ENCODE peak calls at places on chromosomes 13 and 19, in five cellular contexts. One of them, this sample, is unnamed.

GRCh38 chr13:33426131-33426530 is 140.6 kb upstream of the STARD13 start:
- DNase-seq in gastrocnemius medialis: no peak
- DNase-seq in HCT116: no peak
- DNase-seq in Peyer's patch: no peak
- DNase-seq in AG09319: no peak
- DNase-seq in this sample: no peak

GRCh38 chr13:68439821-68440220 is 1209.7 kb upstream of the PCDH9 start:
- DNase-seq in gastrocnemius medialis: no peak
- DNase-seq in HCT116: no peak
- DNase-seq in Peyer's patch: no peak
- DNase-seq in AG09319: no peak
- DNase-seq in this sample: no peak

GRCh38 chr19:756232-756631 is 5.3 kb downstream of the MISP start:
- DNase-seq in gastrocnemius medialis: no peak
- DNase-seq in HCT116: peak
- DNase-seq in Peyer's patch: no peak
- DNase-seq in AG09319: no peak
- DNase-seq in this sample: no peak

GRCh38 chr19:13079542-13079986 is 23.1 kb downstream of the LYL1 start:
- DNase-seq in gastrocnemius medialis: no peak
- DNase-seq in HCT116: no peak
- DNase-seq in Peyer's patch: peak
- DNase-seq in AG09319: peak
- DNase-seq in this sample: no peak

GRCh38 chr19:911197-912033 is 1.6 kb downstream of the R3HDM4 start:
- DNase-seq in gastrocnemius medialis: no peak
- DNase-seq in HCT116: no peak
- DNase-seq in Peyer's patch: no peak
- DNase-seq in AG09319: no peak
- DNase-seq in this sample: no peak

GRCh38 chr19:17312481-17313113 is 3.2 kb downstream of the DDA1 start:
- DNase-seq in gastrocnemius medialis: no peak
- DNase-seq in HCT116: no peak
- DNase-seq in Peyer's patch: no peak
- DNase-seq in AG09319: no peak
- DNase-seq in this sample: no peak

GRCh38 chr19:40623403-40624239 is 22.5 kb downstream of the LTBP4 start:
- DNase-seq in gastrocnemius medialis: no peak
- DNase-seq in HCT116: peak
- DNase-seq in Peyer's patch: peak
- DNase-seq in AG09319: no peak
- DNase-seq in this sample: no peak

GRCh38 chr13:113015826-113016525 is 47.0 kb downstream of the MCF2L start:
- DNase-seq in gastrocnemius medialis: no peak
- DNase-seq in HCT116: no peak
- DNase-seq in Peyer's patch: no peak
- DNase-seq in AG09319: no peak
- DNase-seq in this sample: no peak

GRCh38 chr13:97975851-97976550 is 22.5 kb downstream of the IPO5 start:
- DNase-seq in gastrocnemius medialis: peak
- DNase-seq in HCT116: peak
- DNase-seq in Peyer's patch: peak
- DNase-seq in AG09319: peak
- DNase-seq in this sample: peak

GRCh38 chr19:35471946-35472345 is 18.3 kb downstream of the KRTDAP start:
- DNase-seq in gastrocnemius medialis: no peak
- DNase-seq in HCT116: no peak
- DNase-seq in Peyer's patch: no peak
- DNase-seq in AG09319: no peak
- DNase-seq in this sample: no peak

GRCh38 chr19:35474104-35474503 is 16.2 kb downstream of the KRTDAP start:
- DNase-seq in gastrocnemius medialis: no peak
- DNase-seq in HCT116: no peak
- DNase-seq in Peyer's patch: no peak
- DNase-seq in AG09319: no peak
- DNase-seq in this sample: no peak

GRCh38 chr19:35478794-35479193 is 11.5 kb downstream of the KRTDAP start:
- DNase-seq in gastrocnemius medialis: no peak
- DNase-seq in HCT116: no peak
- DNase-seq in Peyer's patch: no peak
- DNase-seq in AG09319: no peak
- DNase-seq in this sample: no peak

GRCh38 chr19:35479278-35479677 is 11.0 kb downstream of the KRTDAP start:
- DNase-seq in gastrocnemius medialis: no peak
- DNase-seq in HCT116: no peak
- DNase-seq in Peyer's patch: no peak
- DNase-seq in AG09319: no peak
- DNase-seq in this sample: no peak

GRCh38 chr19:35476149-35476548 is 14.1 kb downstream of the KRTDAP start:
- DNase-seq in gastrocnemius medialis: no peak
- DNase-seq in HCT116: peak
- DNase-seq in Peyer's patch: no peak
- DNase-seq in AG09319: no peak
- DNase-seq in this sample: no peak
- TF ChIP-seq CTCF in gastrocnemius medialis: no peak
- TF ChIP-seq CTCF in HCT116: peak
- TF ChIP-seq CTCF in Peyer's patch: peak
- TF ChIP-seq CTCF in AG09319: no peak
- TF ChIP-seq CTCF in this sample: peak

DNA sequence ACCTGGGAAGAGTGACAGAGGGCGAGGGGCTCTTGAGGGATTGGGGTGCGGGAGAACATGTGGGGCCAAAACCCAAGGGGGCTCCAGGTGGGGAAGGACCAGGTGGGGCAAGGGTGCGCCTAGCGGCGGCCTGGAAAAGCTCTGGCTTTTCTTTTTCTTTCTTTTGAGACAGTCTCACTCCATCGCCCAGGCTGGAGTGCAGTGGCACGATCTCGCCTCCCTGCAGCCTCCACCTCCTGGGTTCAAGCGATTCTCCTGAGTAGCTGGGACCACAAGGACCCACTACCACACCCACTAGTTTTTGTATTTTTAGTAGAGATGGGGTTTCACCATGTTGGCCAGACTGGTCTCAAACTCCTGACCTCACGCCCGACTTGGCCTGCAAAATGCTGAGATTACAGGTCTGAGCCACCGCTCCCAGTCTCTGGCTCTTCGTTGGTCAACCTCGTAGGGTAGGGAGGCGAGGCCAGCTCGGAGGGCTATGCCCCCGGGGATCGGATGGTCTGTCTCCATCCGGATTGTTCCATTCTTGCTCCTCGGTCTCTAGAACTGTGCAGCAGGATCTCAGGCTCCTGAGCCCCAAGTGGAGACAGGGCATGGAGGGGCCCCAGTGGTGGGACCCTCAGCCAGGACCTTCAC is 3.7 kb downstream of the GADD45B start:
- DNase-seq in gastrocnemius medialis: no peak
- DNase-seq in HCT116: no peak
- DNase-seq in Peyer's patch: no peak
- DNase-seq in AG09319: no peak
- DNase-seq in this sample: no peak
- TF ChIP-seq CTCF in gastrocnemius medialis: no peak
- TF ChIP-seq CTCF in HCT116: no peak
- TF ChIP-seq CTCF in Peyer's patch: peak
- TF ChIP-seq CTCF in AG09319: no peak
- TF ChIP-seq CTCF in this sample: peak

GRCh38 chr19:44752816-44753618 is 4.5 kb downstream of the BCL3 start:
- DNase-seq in gastrocnemius medialis: peak
- DNase-seq in HCT116: no peak
- DNase-seq in Peyer's patch: peak
- DNase-seq in AG09319: peak
- DNase-seq in this sample: no peak
- TF ChIP-seq CTCF in gastrocnemius medialis: no peak
- TF ChIP-seq CTCF in HCT116: peak
- TF ChIP-seq CTCF in Peyer's patch: peak
- TF ChIP-seq CTCF in AG09319: no peak
- TF ChIP-seq CTCF in this sample: peak

GRCh38 chr19:29245221-29245620 is 32.3 kb upstream of the UQCRFS1 start:
- DNase-seq in gastrocnemius medialis: no peak
- DNase-seq in HCT116: no peak
- DNase-seq in Peyer's patch: no peak
- DNase-seq in AG09319: no peak
- DNase-seq in this sample: no peak

GRCh38 chr19:29247912-29248311 is 35.0 kb upstream of the UQCRFS1 start:
- DNase-seq in gastrocnemius medialis: no peak
- DNase-seq in HCT116: no peak
- DNase-seq in Peyer's patch: no peak
- DNase-seq in AG09319: no peak
- DNase-seq in this sample: no peak

GRCh38 chr19:29241324-29241723 is 28.4 kb upstream of the UQCRFS1 start:
- DNase-seq in gastrocnemius medialis: no peak
- DNase-seq in HCT116: no peak
- DNase-seq in Peyer's patch: no peak
- DNase-seq in AG09319: no peak
- DNase-seq in this sample: no peak

GRCh38 chr19:29248332-29248844 is 35.4 kb upstream of the UQCRFS1 start:
- DNase-seq in gastrocnemius medialis: no peak
- DNase-seq in HCT116: no peak
- DNase-seq in Peyer's patch: no peak
- DNase-seq in AG09319: no peak
- DNase-seq in this sample: no peak

GRCh38 chr19:29247051-29247450 is 34.1 kb upstream of the UQCRFS1 start:
- DNase-seq in gastrocnemius medialis: no peak
- DNase-seq in HCT116: no peak
- DNase-seq in Peyer's patch: no peak
- DNase-seq in AG09319: no peak
- DNase-seq in this sample: no peak
- TF ChIP-seq CTCF in gastrocnemius medialis: no peak
- TF ChIP-seq CTCF in HCT116: no peak
- TF ChIP-seq CTCF in Peyer's patch: no peak
- TF ChIP-seq CTCF in AG09319: no peak
- TF ChIP-seq CTCF in this sample: peak

DNA sequence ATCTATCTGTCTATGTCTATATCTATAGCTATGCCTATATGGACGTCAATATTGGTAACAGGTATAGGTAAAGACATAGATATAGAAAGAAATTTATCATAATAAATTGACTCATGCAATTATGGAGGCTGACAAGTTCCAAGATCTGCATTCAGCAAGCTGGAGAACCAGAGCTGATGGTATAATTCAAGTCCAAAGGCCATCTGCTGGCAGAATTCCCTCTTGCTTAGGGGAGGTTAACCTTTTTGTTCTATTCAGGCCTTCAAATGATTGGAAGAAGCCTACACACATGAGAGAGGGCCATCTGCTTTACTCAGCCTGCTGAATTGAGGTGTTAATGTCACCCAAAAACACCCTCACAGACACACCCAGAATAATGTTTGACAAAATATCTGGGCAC is 10.8 kb downstream of the RASL11A start:
- DNase-seq in gastrocnemius medialis: no peak
- DNase-seq in HCT116: no peak
- DNase-seq in Peyer's patch: no peak
- DNase-seq in AG09319: no peak
- DNase-seq in this sample: no peak
- TF ChIP-seq CTCF in gastrocnemius medialis: no peak
- TF ChIP-seq CTCF in HCT116: no peak
- TF ChIP-seq CTCF in Peyer's patch: peak
- TF ChIP-seq CTCF in AG09319: no peak
- TF ChIP-seq CTCF in this sample: no peak

GRCh38 chr13:89066868-89067466 is 1395.8 kb downstream of the SLITRK5 start:
- DNase-seq in gastrocnemius medialis: no peak
- DNase-seq in HCT116: peak
- DNase-seq in Peyer's patch: no peak
- DNase-seq in AG09319: no peak
- DNase-seq in this sample: peak
- TF ChIP-seq CTCF in gastrocnemius medialis: no peak
- TF ChIP-seq CTCF in HCT116: peak
- TF ChIP-seq CTCF in Peyer's patch: peak
- TF ChIP-seq CTCF in AG09319: peak
- TF ChIP-seq CTCF in this sample: peak

GRCh38 chr19:19475845-19476828 is 39.2 kb downstream of the TSSK6 start:
- DNase-seq in gastrocnemius medialis: no peak
- DNase-seq in HCT116: no peak
- DNase-seq in Peyer's patch: no peak
- DNase-seq in AG09319: no peak
- DNase-seq in this sample: no peak
- TF ChIP-seq CTCF in gastrocnemius medialis: no peak
- TF ChIP-seq CTCF in HCT116: peak
- TF ChIP-seq CTCF in Peyer's patch: peak
- TF ChIP-seq CTCF in AG09319: peak
- TF ChIP-seq CTCF in this sample: peak

This sample was measured in neural crest cell.